ENCODE peak calls at places on chromosomes 11 and 22, in nine cellular contexts. I, D, G, U, V, E, H, K and Q are unnamed samples.

GRCh38 chr22:38066381-38067027 is 9.3 kb downstream of the PICK1 start:
- DNase-seq in E (no peak), I (no peak), D (no peak), K (no peak), U (no peak), H (no peak), V (no peak), G (no peak), Q (no peak)

GRCh38 chr11:67636962-67637361 is 2.6 kb downstream of the TBX10 start:
- DNase-seq in E (no peak), D (no peak), V (no peak), G (no peak), K (no peak), U (no peak), H (no peak), I (no peak), Q (no peak)

GRCh38 chr11:78347956-78348355 is 69.7 kb downstream of the GAB2 start:
- DNase-seq in K (no peak), I (no peak), G (no peak), H (no peak), V (no peak), D (no peak), U (no peak), E (no peak), Q (no peak)

GRCh38 chr11:45961841-45962240 is 39.4 kb downstream of the LARGE2 start:
- DNase-seq in K (no peak), U (no peak), H (no peak), D (no peak), I (no peak), V (no peak), G (no peak), E (no peak), Q (peak; percentile 3)

GRCh38 chr11:57763568-57763967 is 2.0 kb downstream of the CTNND1 start:
- DNase-seq in G (peak; percentile 58), I (no peak), U (no peak), E (no peak), D (no peak), V (no peak), K (no peak), H (no peak), Q (no peak)

GRCh38 chr11:68958211-68958610 is 22.6 kb downstream of the MRGPRD start:
- DNase-seq in I (no peak), G (no peak), V (no peak), U (no peak), E (no peak), D (no peak), H (no peak), K (no peak), Q (no peak)

GRCh38 chr11:4071325-4071724 is 23.3 kb upstream of the RRM1 start:
- DNase-seq in H (no peak), I (no peak), G (no peak), D (no peak), V (no peak), E (no peak), K (no peak), U (no peak), Q (no peak)

GRCh38 chr11:121754603-121755002 is 301.8 kb upstream of the SORL1-AS1 start:
- DNase-seq in G (peak; percentile 2), K (no peak), V (no peak), H (no peak), E (no peak), I (no peak), D (no peak), U (no peak), Q (no peak)

GRCh38 chr11:45920531-45921477 is 1.7 kb upstream of the LARGE2 start:
- DNase-seq in D (no peak), V (no peak), G (no peak), U (no peak), K (no peak), E (no peak), H (peak; percentile 3), I (no peak), Q (no peak)

GRCh38 chr11:24593332-24593731 is 96.5 kb downstream of the LUZP2 start:
- DNase-seq in I (no peak), G (no peak), E (no peak), U (no peak), D (no peak), H (no peak), K (no peak), V (no peak), Q (no peak)

GRCh38 chr11:72228844-72229231 is 4.3 kb downstream of the INPPL1 start:
- DNase-seq in V (no peak), E (no peak), I (no peak), H (no peak), D (no peak), U (no peak), G (no peak), K (no peak), Q (no peak)